ENCODE peak calls at places on chromosomes 13 and 19, in five cellular contexts. One of them, this sample, is unnamed.

GRCh38 chr13:83286737-83287136 is 595.5 kb downstream of the SLITRK1 start:
- DNase-seq in amygdala: no peak
- DNase-seq in RPMI7951: no peak
- DNase-seq in T-helper 17 cell: no peak
- DNase-seq in aorta: no peak
- DNase-seq in this sample: no peak

GRCh38 chr19:33274663-33275558 is 27.4 kb downstream of the CEBPA start:
- DNase-seq in amygdala: no peak
- DNase-seq in T-helper 17 cell: no peak
- DNase-seq in RPMI7951: no peak
- DNase-seq in aorta: peak; percentile 24
- DNase-seq in this sample: no peak

GRCh38 chr13:105464249-105464648 is 1071.2 kb downstream of the EFNB2 start:
- DNase-seq in T-helper 17 cell: no peak
- DNase-seq in amygdala: no peak
- DNase-seq in aorta: no peak
- DNase-seq in RPMI7951: no peak
- DNase-seq in this sample: no peak

GRCh38 chr13:44764334-44764733 is 188.2 kb upstream of the TSC22D1 start:
- DNase-seq in RPMI7951: peak; percentile 44
- DNase-seq in amygdala: no peak
- DNase-seq in T-helper 17 cell: no peak
- DNase-seq in aorta: no peak
- DNase-seq in this sample: no peak

GRCh38 chr13:65606622-65607021 is 1623.5 kb downstream of the PCDH9 start:
- DNase-seq in amygdala: no peak
- DNase-seq in T-helper 17 cell: no peak
- DNase-seq in RPMI7951: no peak
- DNase-seq in aorta: no peak
- DNase-seq in this sample: no peak

GRCh38 chr13:22111961-22112360 is 441.1 kb downstream of the FGF9 start:
- DNase-seq in RPMI7951: no peak
- DNase-seq in amygdala: no peak
- DNase-seq in aorta: no peak
- DNase-seq in T-helper 17 cell: no peak
- DNase-seq in this sample: no peak

GRCh38 chr19:14048439-14049153 is 13.3 kb downstream of the PALM3 start:
- DNase-seq in RPMI7951: peak; percentile 79
- DNase-seq in T-helper 17 cell: peak; percentile 56
- DNase-seq in amygdala: no peak
- DNase-seq in aorta: peak; percentile 66
- DNase-seq in this sample: peak; percentile 71

GRCh38 chr13:89930861-89931260 is 1416.6 kb upstream of the MIR17HG start:
- DNase-seq in aorta: no peak
- DNase-seq in RPMI7951: no peak
- DNase-seq in amygdala: no peak
- DNase-seq in T-helper 17 cell: no peak
- DNase-seq in this sample: no peak

GRCh38 chr19:12156254-12157058 is at the start of gene ZNF625:
- DNase-seq in RPMI7951: peak; percentile 93
- DNase-seq in aorta: peak; percentile 91
- DNase-seq in T-helper 17 cell: no peak
- DNase-seq in amygdala: peak; percentile 82
- DNase-seq in this sample: peak; percentile 46

GRCh38 chr13:42594577-42595571 is 20.9 kb downstream of the TNFSF11 start:
- DNase-seq in aorta: peak; percentile 46
- DNase-seq in T-helper 17 cell: no peak
- DNase-seq in amygdala: peak; percentile 22
- DNase-seq in RPMI7951: peak; percentile 70
- DNase-seq in this sample: no peak

GRCh38 chr13:101649490-101650126 is 197.1 kb downstream of the ITGBL1 start:
- DNase-seq in amygdala: no peak
- DNase-seq in aorta: no peak
- DNase-seq in T-helper 17 cell: no peak
- DNase-seq in RPMI7951: peak; percentile 70
- DNase-seq in this sample: no peak

GRCh38 chr19:2790557-2791271 is 5.4 kb downstream of the THOP1 start:
- DNase-seq in amygdala: no peak
- DNase-seq in T-helper 17 cell: no peak
- DNase-seq in aorta: no peak
- DNase-seq in RPMI7951: no peak
- DNase-seq in this sample: no peak

GRCh38 chr13:50370303-50370950 is 355.2 kb downstream of the KCNRG start:
- DNase-seq in amygdala: no peak
- DNase-seq in aorta: no peak
- DNase-seq in RPMI7951: no peak
- DNase-seq in T-helper 17 cell: no peak
- DNase-seq in this sample: peak; percentile 33

GRCh38 chr19:52991484-52991883 is 22.2 kb upstream of the ERVV-1 start:
- DNase-seq in amygdala: no peak
- DNase-seq in aorta: no peak
- DNase-seq in T-helper 17 cell: no peak
- DNase-seq in RPMI7951: peak; percentile 94
- DNase-seq in this sample: no peak

GRCh38 chr19:54430306-54431254 is 15.3 kb downstream of the TTYH1 start:
- DNase-seq in T-helper 17 cell: peak; percentile 35
- DNase-seq in RPMI7951: no peak
- DNase-seq in aorta: no peak
- DNase-seq in amygdala: no peak
- DNase-seq in this sample: peak; percentile 34

GRCh38 chr13:24505756-24506155 is 6.8 kb downstream of the PARP4 start:
- DNase-seq in amygdala: no peak
- DNase-seq in aorta: no peak
- DNase-seq in RPMI7951: no peak
- DNase-seq in T-helper 17 cell: no peak
- DNase-seq in this sample: no peak

GRCh38 chr19:48244289-48244688 is 11.4 kb downstream of the CARD8 start:
- DNase-seq in amygdala: no peak
- DNase-seq in T-helper 17 cell: no peak
- DNase-seq in RPMI7951: no peak
- DNase-seq in aorta: no peak
- DNase-seq in this sample: no peak

GRCh38 chr13:98144501-98145350 is 1.8 kb downstream of the FARP1 start:
- DNase-seq in aorta: no peak
- DNase-seq in RPMI7951: peak; percentile 41
- DNase-seq in amygdala: peak; percentile 35
- DNase-seq in T-helper 17 cell: no peak
- DNase-seq in this sample: no peak

GRCh38 chr19:18170714-18171255 is 2.8 kb upstream of the IFI30 start:
- DNase-seq in aorta: peak; percentile 79
- DNase-seq in T-helper 17 cell: no peak
- DNase-seq in RPMI7951: no peak
- DNase-seq in amygdala: no peak
- DNase-seq in this sample: peak; percentile 62

GRCh38 chr13:100601716-100602115 is 13.1 kb upstream of the GGACT start:
- DNase-seq in RPMI7951: no peak
- DNase-seq in amygdala: no peak
- DNase-seq in T-helper 17 cell: no peak
- DNase-seq in aorta: no peak
- DNase-seq in this sample: no peak

GRCh38 chr19:10105241-10106099 is 692 bp upstream of the PPAN start:
- DNase-seq in RPMI7951: no peak
- DNase-seq in aorta: no peak
- DNase-seq in amygdala: no peak
- DNase-seq in T-helper 17 cell: peak; percentile 69
- DNase-seq in this sample: no peak

GRCh38 chr19:29680447-29680846 is 15.2 kb downstream of the PLEKHF1 start:
- DNase-seq in T-helper 17 cell: peak; percentile 79
- DNase-seq in amygdala: no peak
- DNase-seq in RPMI7951: peak; percentile 18
- DNase-seq in aorta: peak; percentile 78
- DNase-seq in this sample: peak; percentile 55

GRCh38 chr19:46404884-46405658 is 8.3 kb downstream of the CCDC8 start:
- DNase-seq in RPMI7951: no peak
- DNase-seq in amygdala: no peak
- DNase-seq in T-helper 17 cell: no peak
- DNase-seq in aorta: peak; percentile 54
- DNase-seq in this sample: no peak

GRCh38 chr13:59424661-59425060 is 739.1 kb downstream of the DIAPH3 start:
- DNase-seq in aorta: no peak
- DNase-seq in amygdala: no peak
- DNase-seq in T-helper 17 cell: no peak
- DNase-seq in RPMI7951: no peak
- DNase-seq in this sample: no peak

GRCh38 chr13:80363890-80364503 is 23.1 kb upstream of the SPRY2 start:
- DNase-seq in aorta: no peak
- DNase-seq in T-helper 17 cell: no peak
- DNase-seq in amygdala: no peak
- DNase-seq in RPMI7951: peak; percentile 37
- DNase-seq in this sample: no peak

GRCh38 chr19:42540071-42540553 is 11.8 kb upstream of the CEACAM1 start:
- DNase-seq in T-helper 17 cell: no peak
- DNase-seq in RPMI7951: peak; percentile 20
- DNase-seq in aorta: peak; percentile 17
- DNase-seq in amygdala: no peak
- DNase-seq in this sample: no peak

GRCh38 chr19:57406516-57407123 is 4.3 kb upstream of the ZNF17 start:
- DNase-seq in T-helper 17 cell: peak; percentile 33
- DNase-seq in aorta: peak; percentile 51
- DNase-seq in amygdala: peak; percentile 16
- DNase-seq in RPMI7951: peak; percentile 57
- DNase-seq in this sample: peak; percentile 52

GRCh38 chr19:1264801-1265610 is 4.1 kb upstream of the CIRBP start:
- DNase-seq in amygdala: no peak
- DNase-seq in T-helper 17 cell: no peak
- DNase-seq in RPMI7951: peak; percentile 97
- DNase-seq in aorta: peak; percentile 87
- DNase-seq in this sample: peak; percentile 66

This sample was measured in activated B cell treated with CpG ODN at 0.5 μM for 24 hours.